ENCODE peak calls at places on chromosomes 5 and 9, in nine cellular contexts. V is heart left ventricle, Q is OCI-LY7, W is right cardiac atrium, Z is aorta, G is IMR-90, D is BE2C, E is ovary, R is SJSA1. J is an unnamed sample.

GRCh38 chr9:34317436-34317835 is 11.6 kb downstream of the KIF24 start:
- DNase-seq in Q (no peak), D (no peak), V (no peak), E (no peak), R (no peak), Z (no peak), G (no peak), W (no peak), J (no peak)

GRCh38 chr9:14585730-14586473 is 107.3 kb downstream of the ZDHHC21 start:
- DNase-seq in Z (no peak), R (no peak), G (no peak), W (no peak), V (no peak), D (no peak), Q (peak; percentile 8), E (no peak), J (no peak)

GRCh38 chr9:116447914-116448313 is 239.2 kb upstream of the TRIM32 start:
- DNase-seq in D (no peak), R (no peak), Q (no peak), W (peak; percentile 67), E (no peak), Z (no peak), V (peak; percentile 25), G (no peak), J (no peak)

GRCh38 chr5:69189162-69190086 is at the start of gene CENPH:
- DNase-seq in D (peak; percentile 94), W (peak; percentile 96), Q (peak; percentile 92), R (peak; percentile 95), E (peak; percentile 92), V (peak; percentile 91), G (peak; percentile 88), Z (peak; percentile 95), J (peak; percentile 96)

GRCh38 chr5:55421074-55421529 is 113.3 kb downstream of the MTREX start:
- DNase-seq in D (no peak), V (no peak), R (no peak), G (peak; percentile 63), Z (no peak), W (no peak), E (no peak), Q (no peak), J (no peak)

GRCh38 chr5:153352685-153353219 is 137.7 kb upstream of the GRIA1 start:
- DNase-seq in G (no peak), W (no peak), E (no peak), D (no peak), Z (no peak), Q (no peak), V (no peak), R (no peak), J (no peak)

GRCh38 chr5:132239776-132240175 is 12.1 kb upstream of the P4HA2 start:
- DNase-seq in D (no peak), E (no peak), V (no peak), Q (no peak), Z (no peak), W (no peak), R (no peak), G (no peak), J (no peak)

GRCh38 chr9:75960561-75960960 is 70.1 kb downstream of the PCSK5 start:
- DNase-seq in D (no peak), E (peak; percentile 34), W (peak; percentile 65), R (no peak), G (no peak), V (peak; percentile 56), Q (no peak), Z (no peak), J (peak; percentile 5)

GRCh38 chr9:137457406-137458193 is 1.5 kb downstream of the NSMF start:
- DNase-seq in V (no peak), G (no peak), Q (no peak), Z (peak; percentile 87), W (peak; percentile 72), D (peak; percentile 20), E (no peak), R (no peak), J (no peak)

GRCh38 chr5:140235776-140236558 is 61.0 kb downstream of the CYSTM1 start:
- DNase-seq in E (no peak), D (no peak), G (no peak), W (no peak), Q (no peak), R (no peak), Z (no peak), V (no peak), J (no peak)

DNA sequence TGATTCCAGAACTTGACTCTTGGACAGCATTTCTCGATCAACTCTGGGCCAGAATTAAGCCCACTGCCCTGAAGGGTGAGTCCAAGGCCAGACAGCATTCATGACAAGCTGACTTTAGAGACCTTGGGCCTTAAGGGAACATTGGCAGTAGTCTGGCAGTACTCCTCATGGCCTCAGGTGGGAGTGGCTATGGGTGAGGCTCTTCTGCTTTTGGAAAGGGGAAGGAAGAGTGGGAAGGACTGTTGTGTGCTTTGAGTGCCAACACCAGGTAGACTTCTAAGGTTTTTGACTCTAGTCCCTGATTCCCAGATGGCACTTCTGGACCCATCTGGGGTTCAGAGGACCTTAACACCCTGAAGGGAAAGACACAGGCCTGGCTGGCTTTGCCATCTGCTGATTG is 530.4 kb downstream of the ACTL7B start:
- DNase-seq in G (no peak), V (no peak), E (no peak), R (no peak), Z (no peak), D (no peak), W (no peak), Q (no peak), J (no peak)
- H3K9me3 ChIP-seq in G (no peaks in the 10 kb centered on the region), V (peaks cover 33% of the 10 kb centered on the region), E (no peaks in the 10 kb centered on the region), R (peaks cover 2% of the 10 kb centered on the region), Z (peaks cover 4% of the 10 kb centered on the region), D (no peaks in the 10 kb centered on the region), W (peaks cover 1% of the 10 kb centered on the region), Q (peaks cover 6% of the 10 kb centered on the region), J (peaks cover 6% of the 10 kb centered on the region)

GRCh38 chr5:157659886-157660660 is 7.8 kb upstream of the SOX30 start:
- DNase-seq in D (no peak), V (no peak), E (no peak), Z (no peak), Q (no peak), W (no peak), G (no peak), R (no peak), J (no peak)
- H3K9me3 ChIP-seq in D (no peaks in the 10 kb centered on the region), V (peaks cover 23% of the 10 kb centered on the region), E (no peaks in the 10 kb centered on the region), Z (no peaks in the 10 kb centered on the region), Q (peaks cover 42% of the 10 kb centered on the region), W (no peaks in the 10 kb centered on the region), G (peaks cover 4% of the 10 kb centered on the region), R (peaks cover 8% of the 10 kb centered on the region), J (peaks cover 11% of the 10 kb centered on the region)

GRCh38 chr5:15304914-15305834 is 194.8 kb upstream of the FBXL7 start:
- DNase-seq in E (no peak), Z (no peak), D (no peak), R (no peak), Q (no peak), V (no peak), W (peak; percentile 11), G (no peak), J (no peak)
- H3K9me3 ChIP-seq in E (no peaks in the 10 kb centered on the region), Z (no peaks in the 10 kb centered on the region), D (no peaks in the 10 kb centered on the region), R (no peaks in the 10 kb centered on the region), Q (no peaks in the 10 kb centered on the region), V (no peaks in the 10 kb centered on the region), W (no peaks in the 10 kb centered on the region), G (no peaks in the 10 kb centered on the region), J (no peaks in the 10 kb centered on the region)

GRCh38 chr9:83220737-83221136 is 157.8 kb upstream of the RASEF start:
- DNase-seq in R (no peak), D (no peak), G (peak; percentile 29), Q (no peak), W (no peak), Z (no peak), E (no peak), V (no peak), J (no peak)
- H3K9me3 ChIP-seq in R (no peaks in the 10 kb centered on the region), D (no peaks in the 10 kb centered on the region), G (no peaks in the 10 kb centered on the region), Q (no peaks in the 10 kb centered on the region), W (no peaks in the 10 kb centered on the region), Z (no peaks in the 10 kb centered on the region), E (no peaks in the 10 kb centered on the region), V (no peaks in the 10 kb centered on the region), J (no peaks in the 10 kb centered on the region)

J was measured in A673.